ENCODE peak calls at places on chromosomes 7 and 10, in six cellular contexts. One of them, this sample, is unnamed.

GRCh38 chr7:105806592-105807266 is 69.7 kb downstream of the ATXN7L1 start:
- DNase-seq in CD4-positive, CD25-positive, alpha-beta regulatory T cell: peak; percentile 45
- DNase-seq in cardiac muscle cell: no peak
- DNase-seq in fibroblast of lung: peak; percentile 58
- DNase-seq in neuronal stem cell: no peak
- DNase-seq in upper lobe of left lung: no peak
- DNase-seq in this sample: no peak

GRCh38 chr10:11505636-11506035 is 105.8 kb downstream of the USP6NL start:
- DNase-seq in CD4-positive, CD25-positive, alpha-beta regulatory T cell: no peak
- DNase-seq in fibroblast of lung: no peak
- DNase-seq in upper lobe of left lung: no peak
- DNase-seq in neuronal stem cell: peak; percentile 60
- DNase-seq in cardiac muscle cell: no peak
- DNase-seq in this sample: no peak

GRCh38 chr7:539731-540411 is 20.2 kb upstream of the PDGFA start:
- DNase-seq in fibroblast of lung: peak; percentile 52
- DNase-seq in cardiac muscle cell: no peak
- DNase-seq in upper lobe of left lung: peak; percentile 82
- DNase-seq in CD4-positive, CD25-positive, alpha-beta regulatory T cell: no peak
- DNase-seq in neuronal stem cell: no peak
- DNase-seq in this sample: peak; percentile 96

GRCh38 chr10:84265378-84265777 is 20.5 kb downstream of the RGR start:
- DNase-seq in upper lobe of left lung: no peak
- DNase-seq in neuronal stem cell: no peak
- DNase-seq in CD4-positive, CD25-positive, alpha-beta regulatory T cell: no peak
- DNase-seq in cardiac muscle cell: no peak
- DNase-seq in fibroblast of lung: no peak
- DNase-seq in this sample: no peak

GRCh38 chr7:15625456-15625855 is 61.0 kb downstream of the MEOX2 start:
- DNase-seq in CD4-positive, CD25-positive, alpha-beta regulatory T cell: no peak
- DNase-seq in fibroblast of lung: no peak
- DNase-seq in upper lobe of left lung: no peak
- DNase-seq in neuronal stem cell: no peak
- DNase-seq in cardiac muscle cell: no peak
- DNase-seq in this sample: no peak

GRCh38 chr10:50582766-50583762 is 40.7 kb downstream of the SGMS1 start:
- DNase-seq in CD4-positive, CD25-positive, alpha-beta regulatory T cell: no peak
- DNase-seq in fibroblast of lung: no peak
- DNase-seq in neuronal stem cell: no peak
- DNase-seq in upper lobe of left lung: no peak
- DNase-seq in cardiac muscle cell: no peak
- DNase-seq in this sample: no peak

GRCh38 chr10:59336632-59337031 is 25.7 kb downstream of the FAM13C start:
- DNase-seq in fibroblast of lung: peak; percentile 99
- DNase-seq in upper lobe of left lung: no peak
- DNase-seq in neuronal stem cell: no peak
- DNase-seq in CD4-positive, CD25-positive, alpha-beta regulatory T cell: no peak
- DNase-seq in cardiac muscle cell: peak; percentile 52
- DNase-seq in this sample: no peak

GRCh38 chr10:61047788-61048560 is 104.0 kb upstream of the RHOBTB1 start:
- DNase-seq in cardiac muscle cell: no peak
- DNase-seq in fibroblast of lung: no peak
- DNase-seq in upper lobe of left lung: no peak
- DNase-seq in neuronal stem cell: no peak
- DNase-seq in CD4-positive, CD25-positive, alpha-beta regulatory T cell: no peak
- DNase-seq in this sample: no peak

GRCh38 chr10:119970107-119970506 is 77.6 kb downstream of the SEC23IP start:
- DNase-seq in neuronal stem cell: no peak
- DNase-seq in upper lobe of left lung: no peak
- DNase-seq in cardiac muscle cell: no peak
- DNase-seq in fibroblast of lung: no peak
- DNase-seq in CD4-positive, CD25-positive, alpha-beta regulatory T cell: no peak
- DNase-seq in this sample: no peak

GRCh38 chr10:75400163-75400768 is 1.3 kb downstream of the ZNF503 start:
- DNase-seq in cardiac muscle cell: peak; percentile 53
- DNase-seq in fibroblast of lung: peak; percentile 53
- DNase-seq in CD4-positive, CD25-positive, alpha-beta regulatory T cell: no peak
- DNase-seq in neuronal stem cell: no peak
- DNase-seq in upper lobe of left lung: peak; percentile 50
- DNase-seq in this sample: peak; percentile 84

GRCh38 chr10:61621538-61622150 is 41.1 kb upstream of the CABCOCO1 start:
- DNase-seq in CD4-positive, CD25-positive, alpha-beta regulatory T cell: no peak
- DNase-seq in upper lobe of left lung: no peak
- DNase-seq in fibroblast of lung: no peak
- DNase-seq in neuronal stem cell: no peak
- DNase-seq in cardiac muscle cell: peak; percentile 61
- DNase-seq in this sample: no peak

GRCh38 chr7:117098457-117098856 is 145.2 kb downstream of the ST7 start:
- DNase-seq in upper lobe of left lung: no peak
- DNase-seq in CD4-positive, CD25-positive, alpha-beta regulatory T cell: no peak
- DNase-seq in cardiac muscle cell: no peak
- DNase-seq in fibroblast of lung: peak; percentile 95
- DNase-seq in neuronal stem cell: no peak
- DNase-seq in this sample: no peak

GRCh38 chr10:73774637-73775036 is 7.2 kb upstream of the CHCHD1 start:
- DNase-seq in fibroblast of lung: peak; percentile 33
- DNase-seq in cardiac muscle cell: peak; percentile 64
- DNase-seq in upper lobe of left lung: no peak
- DNase-seq in CD4-positive, CD25-positive, alpha-beta regulatory T cell: no peak
- DNase-seq in neuronal stem cell: no peak
- DNase-seq in this sample: no peak

GRCh38 chr7:2564970-2565546 is 6.3 kb downstream of the IQCE start:
- DNase-seq in CD4-positive, CD25-positive, alpha-beta regulatory T cell: no peak
- DNase-seq in neuronal stem cell: no peak
- DNase-seq in upper lobe of left lung: no peak
- DNase-seq in fibroblast of lung: peak; percentile 52
- DNase-seq in cardiac muscle cell: no peak
- DNase-seq in this sample: peak; percentile 14

GRCh38 chr7:16913643-16914042 is 31.9 kb upstream of the AGR3 start:
- DNase-seq in fibroblast of lung: no peak
- DNase-seq in CD4-positive, CD25-positive, alpha-beta regulatory T cell: no peak
- DNase-seq in cardiac muscle cell: no peak
- DNase-seq in upper lobe of left lung: no peak
- DNase-seq in neuronal stem cell: no peak
- DNase-seq in this sample: no peak

GRCh38 chr7:94244760-94245159 is 149.9 kb upstream of the COL1A2 start:
- DNase-seq in CD4-positive, CD25-positive, alpha-beta regulatory T cell: no peak
- DNase-seq in neuronal stem cell: no peak
- DNase-seq in fibroblast of lung: peak; percentile 21
- DNase-seq in upper lobe of left lung: no peak
- DNase-seq in cardiac muscle cell: no peak
- DNase-seq in this sample: no peak

GRCh38 chr7:7861211-7861633 is 107.4 kb upstream of the GLCCI1 start:
- DNase-seq in cardiac muscle cell: no peak
- DNase-seq in CD4-positive, CD25-positive, alpha-beta regulatory T cell: no peak
- DNase-seq in fibroblast of lung: peak; percentile 81
- DNase-seq in upper lobe of left lung: no peak
- DNase-seq in neuronal stem cell: no peak
- DNase-seq in this sample: no peak

GRCh38 chr7:131480384-131481315 is 75.8 kb downstream of the PODXL start:
- DNase-seq in upper lobe of left lung: no peak
- DNase-seq in CD4-positive, CD25-positive, alpha-beta regulatory T cell: no peak
- DNase-seq in fibroblast of lung: no peak
- DNase-seq in cardiac muscle cell: no peak
- DNase-seq in neuronal stem cell: no peak
- DNase-seq in this sample: no peak

GRCh38 chr10:110843031-110843430 is 28.7 kb upstream of the PDCD4 start:
- DNase-seq in fibroblast of lung: no peak
- DNase-seq in upper lobe of left lung: no peak
- DNase-seq in CD4-positive, CD25-positive, alpha-beta regulatory T cell: peak; percentile 35
- DNase-seq in neuronal stem cell: no peak
- DNase-seq in cardiac muscle cell: no peak
- DNase-seq in this sample: no peak

GRCh38 chr10:5447611-5448071 is 35.3 kb downstream of the NET1 start:
- DNase-seq in CD4-positive, CD25-positive, alpha-beta regulatory T cell: no peak
- DNase-seq in neuronal stem cell: no peak
- DNase-seq in cardiac muscle cell: no peak
- DNase-seq in fibroblast of lung: no peak
- DNase-seq in upper lobe of left lung: no peak
- DNase-seq in this sample: no peak

GRCh38 chr10:62814901-62815372 is 1.2 kb downstream of the EGR2 start:
- DNase-seq in CD4-positive, CD25-positive, alpha-beta regulatory T cell: no peak
- DNase-seq in fibroblast of lung: no peak
- DNase-seq in upper lobe of left lung: peak; percentile 88
- DNase-seq in cardiac muscle cell: no peak
- DNase-seq in neuronal stem cell: peak; percentile 18
- DNase-seq in this sample: peak; percentile 80

GRCh38 chr10:51832652-51833383 is 133.4 kb upstream of the CSTF2T start:
- DNase-seq in neuronal stem cell: no peak
- DNase-seq in fibroblast of lung: peak; percentile 81
- DNase-seq in CD4-positive, CD25-positive, alpha-beta regulatory T cell: no peak
- DNase-seq in upper lobe of left lung: no peak
- DNase-seq in cardiac muscle cell: no peak
- DNase-seq in this sample: no peak

GRCh38 chr7:148303295-148304013 is 287.1 kb upstream of the C7orf33 start:
- DNase-seq in upper lobe of left lung: no peak
- DNase-seq in fibroblast of lung: peak; percentile 11
- DNase-seq in cardiac muscle cell: no peak
- DNase-seq in neuronal stem cell: no peak
- DNase-seq in CD4-positive, CD25-positive, alpha-beta regulatory T cell: no peak
- DNase-seq in this sample: peak; percentile 91

GRCh38 chr10:121428848-121429247 is 169.4 kb downstream of the FGFR2 start:
- DNase-seq in fibroblast of lung: no peak
- DNase-seq in neuronal stem cell: no peak
- DNase-seq in cardiac muscle cell: no peak
- DNase-seq in CD4-positive, CD25-positive, alpha-beta regulatory T cell: no peak
- DNase-seq in upper lobe of left lung: no peak
- DNase-seq in this sample: no peak

DNA sequence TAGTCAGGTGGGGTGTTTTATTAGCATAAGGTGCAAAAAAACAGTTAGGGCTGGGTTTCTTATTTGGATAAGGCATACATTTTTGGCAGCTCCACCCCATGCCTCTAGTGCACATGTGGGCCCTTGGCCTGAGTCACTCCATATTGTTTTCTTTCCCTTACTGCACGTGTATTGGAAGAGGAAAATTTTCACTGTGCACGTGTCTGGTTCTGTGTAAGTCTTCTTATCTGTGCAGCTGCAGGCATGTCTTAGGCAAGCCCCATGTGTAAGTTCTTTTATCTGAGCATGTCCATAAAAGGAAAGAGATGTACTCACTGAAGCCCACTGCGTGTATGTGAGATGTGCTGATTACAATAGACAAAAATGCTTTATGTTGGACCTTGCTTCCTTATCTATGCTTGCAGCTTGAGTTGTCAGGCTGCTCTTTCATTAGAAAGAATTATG is 540.3 kb upstream of the IGFBP3 start:
- DNase-seq in neuronal stem cell: no peak
- DNase-seq in fibroblast of lung: peak; percentile 42
- DNase-seq in cardiac muscle cell: no peak
- DNase-seq in CD4-positive, CD25-positive, alpha-beta regulatory T cell: no peak
- DNase-seq in upper lobe of left lung: no peak
- DNase-seq in this sample: no peak
- H3K9me3 ChIP-seq in neuronal stem cell: no peaks in the 10 kb centered on the region
- H3K9me3 ChIP-seq in fibroblast of lung: no peaks in the 10 kb centered on the region
- H3K9me3 ChIP-seq in cardiac muscle cell: no peaks in the 10 kb centered on the region
- H3K9me3 ChIP-seq in CD4-positive, CD25-positive, alpha-beta regulatory T cell: peaks cover 2% of the 10 kb centered on the region
- H3K9me3 ChIP-seq in upper lobe of left lung: peaks cover 22% of the 10 kb centered on the region
- H3K9me3 ChIP-seq in this sample: peaks cover 3% of the 10 kb centered on the region

DNA sequence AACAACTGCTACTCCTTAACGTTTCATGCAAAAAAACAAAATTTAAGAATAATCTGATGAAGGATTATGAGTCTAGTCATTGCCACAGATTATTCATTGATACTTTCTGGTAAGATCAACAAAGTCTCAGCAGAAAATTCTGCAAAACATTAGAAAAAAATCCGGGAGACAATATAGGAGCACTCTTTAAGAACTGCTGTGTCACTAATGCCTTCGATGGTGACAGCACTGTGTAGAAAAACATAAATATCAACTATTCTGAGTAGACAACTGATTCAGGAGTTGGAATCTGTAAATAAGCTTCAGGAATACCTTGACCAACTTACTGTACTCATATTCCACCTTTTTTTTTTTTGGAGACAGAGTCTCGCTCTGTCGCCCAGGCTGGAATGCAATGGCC is 69.0 kb downstream of the CYTH3 start:
- DNase-seq in upper lobe of left lung: no peak
- DNase-seq in neuronal stem cell: no peak
- DNase-seq in CD4-positive, CD25-positive, alpha-beta regulatory T cell: no peak
- DNase-seq in cardiac muscle cell: no peak
- DNase-seq in fibroblast of lung: no peak
- DNase-seq in this sample: no peak
- H3K9me3 ChIP-seq in upper lobe of left lung: no peaks in the 10 kb centered on the region
- H3K9me3 ChIP-seq in neuronal stem cell: no peaks in the 10 kb centered on the region
- H3K9me3 ChIP-seq in CD4-positive, CD25-positive, alpha-beta regulatory T cell: no peaks in the 10 kb centered on the region
- H3K9me3 ChIP-seq in cardiac muscle cell: no peaks in the 10 kb centered on the region
- H3K9me3 ChIP-seq in fibroblast of lung: no peaks in the 10 kb centered on the region
- H3K9me3 ChIP-seq in this sample: no peaks in the 10 kb centered on the region

GRCh38 chr7:127017196-127017595 is 235.5 kb downstream of the GRM8 start:
- DNase-seq in neuronal stem cell: no peak
- DNase-seq in cardiac muscle cell: no peak
- DNase-seq in CD4-positive, CD25-positive, alpha-beta regulatory T cell: no peak
- DNase-seq in fibroblast of lung: no peak
- DNase-seq in upper lobe of left lung: no peak
- DNase-seq in this sample: no peak
- H3K9me3 ChIP-seq in neuronal stem cell: no peaks in the 10 kb centered on the region
- H3K9me3 ChIP-seq in cardiac muscle cell: no peaks in the 10 kb centered on the region
- H3K9me3 ChIP-seq in CD4-positive, CD25-positive, alpha-beta regulatory T cell: no peaks in the 10 kb centered on the region
- H3K9me3 ChIP-seq in fibroblast of lung: no peaks in the 10 kb centered on the region
- H3K9me3 ChIP-seq in upper lobe of left lung: no peaks in the 10 kb centered on the region
- H3K9me3 ChIP-seq in this sample: no peaks in the 10 kb centered on the region

GRCh38 chr7:63899691-63900393 is 98.8 kb upstream of the ZNF722 start:
- DNase-seq in neuronal stem cell: no peak
- DNase-seq in upper lobe of left lung: peak; percentile 92
- DNase-seq in cardiac muscle cell: no peak
- DNase-seq in fibroblast of lung: no peak
- DNase-seq in CD4-positive, CD25-positive, alpha-beta regulatory T cell: peak; percentile 65
- DNase-seq in this sample: peak; percentile 94
- H3K9me3 ChIP-seq in neuronal stem cell: no peaks in the 10 kb centered on the region
- H3K9me3 ChIP-seq in upper lobe of left lung: no peaks in the 10 kb centered on the region
- H3K9me3 ChIP-seq in cardiac muscle cell: no peaks in the 10 kb centered on the region
- H3K9me3 ChIP-seq in fibroblast of lung: no peaks in the 10 kb centered on the region
- H3K9me3 ChIP-seq in CD4-positive, CD25-positive, alpha-beta regulatory T cell: no peaks in the 10 kb centered on the region
- H3K9me3 ChIP-seq in this sample: no peaks in the 10 kb centered on the region

GRCh38 chr7:32104766-32105165 is 34.6 kb upstream of the PDE1C start:
- DNase-seq in cardiac muscle cell: no peak
- DNase-seq in upper lobe of left lung: no peak
- DNase-seq in neuronal stem cell: no peak
- DNase-seq in CD4-positive, CD25-positive, alpha-beta regulatory T cell: no peak
- DNase-seq in fibroblast of lung: no peak
- DNase-seq in this sample: no peak

GRCh38 chr7:32103361-32103760 is 33.2 kb upstream of the PDE1C start:
- DNase-seq in cardiac muscle cell: no peak
- DNase-seq in neuronal stem cell: no peak
- DNase-seq in CD4-positive, CD25-positive, alpha-beta regulatory T cell: no peak
- DNase-seq in upper lobe of left lung: no peak
- DNase-seq in fibroblast of lung: no peak
- DNase-seq in this sample: no peak

DNA sequence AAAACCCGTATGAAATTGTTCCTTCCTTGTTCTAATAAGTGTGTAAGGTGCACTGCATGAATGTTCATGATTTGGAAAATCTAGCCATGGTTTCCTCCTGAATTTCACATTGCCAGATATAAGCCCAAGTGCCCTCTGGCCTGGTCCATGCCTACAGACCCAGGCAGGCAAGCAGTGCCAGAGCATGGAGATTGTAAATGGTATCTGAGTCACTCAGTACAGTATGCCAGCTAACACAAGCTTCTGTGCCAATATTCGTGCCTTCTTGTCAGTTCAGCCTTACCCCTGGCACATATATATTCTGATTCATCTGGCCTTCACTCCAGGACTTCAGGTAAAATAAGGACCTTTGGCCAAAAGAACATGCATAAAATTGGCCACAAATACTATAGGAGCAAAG is 38.4 kb upstream of the PDE1C start:
- DNase-seq in fibroblast of lung: no peak
- DNase-seq in upper lobe of left lung: no peak
- DNase-seq in cardiac muscle cell: no peak
- DNase-seq in neuronal stem cell: no peak
- DNase-seq in CD4-positive, CD25-positive, alpha-beta regulatory T cell: no peak
- DNase-seq in this sample: no peak
- H3K9me3 ChIP-seq in fibroblast of lung: no peaks in the 10 kb centered on the region
- H3K9me3 ChIP-seq in upper lobe of left lung: peaks cover 7% of the 10 kb centered on the region
- H3K9me3 ChIP-seq in cardiac muscle cell: peaks cover 2% of the 10 kb centered on the region
- H3K9me3 ChIP-seq in neuronal stem cell: no peaks in the 10 kb centered on the region
- H3K9me3 ChIP-seq in CD4-positive, CD25-positive, alpha-beta regulatory T cell: peaks cover 2% of the 10 kb centered on the region
- H3K9me3 ChIP-seq in this sample: peaks cover 9% of the 10 kb centered on the region

This sample was measured in kidney.